ENCODE peak calls at places on chromosome 1, in ten cellular contexts. One of them, this sample, is unnamed.

GRCh38 chr1:110292327-110292741 is 46.8 kb upstream of the RBM15 start:
- DNase-seq in mesendoderm: no peak
- DNase-seq in EH: peak
- DNase-seq in stimulated activated CD4-positive, alpha-beta T cell treated with anti-CD3 and anti-CD28 coated beads, TNF-alpha, amount 100 ng/mL, for 1 hour: no peak
- DNase-seq in T1000: no peak
- DNase-seq in activated CD4-positive, alpha-beta T cell treated with anti-CD3 and anti-CD28 coated beads, Interleukin-2, amount 50 U/mL, for 24 hours: no peak
- DNase-seq in DND-41: no peak
- DNase-seq in HT-29: no peak
- DNase-seq in activated gamma-delta T cell treated with anti-CD3 and anti-CD28 coated beads, Interleukin-2, amount 50 U/mL, for 16 hours: no peak
- DNase-seq in stimulated activated CD8-positive, alpha-beta memory T cell treated with anti-CD3 and anti-CD28 coated beads, Interleukin-15, amount 100 ng/mL, for 24 hours: no peak
- DNase-seq in this sample: no peak

GRCh38 chr1:51936531-51936930 is 54.0 kb downstream of the RAB3B start:
- DNase-seq in mesendoderm: no peak
- DNase-seq in EH: peak
- DNase-seq in stimulated activated CD4-positive, alpha-beta T cell treated with anti-CD3 and anti-CD28 coated beads, TNF-alpha, amount 100 ng/mL, for 1 hour: no peak
- DNase-seq in T1000: no peak
- DNase-seq in activated CD4-positive, alpha-beta T cell treated with anti-CD3 and anti-CD28 coated beads, Interleukin-2, amount 50 U/mL, for 24 hours: no peak
- DNase-seq in DND-41: no peak
- DNase-seq in HT-29: no peak
- DNase-seq in activated gamma-delta T cell treated with anti-CD3 and anti-CD28 coated beads, Interleukin-2, amount 50 U/mL, for 16 hours: no peak
- DNase-seq in stimulated activated CD8-positive, alpha-beta memory T cell treated with anti-CD3 and anti-CD28 coated beads, Interleukin-15, amount 100 ng/mL, for 24 hours: no peak
- DNase-seq in this sample: no peak

GRCh38 chr1:162680419-162681126 is 48.3 kb downstream of the DDR2 start:
- DNase-seq in mesendoderm: peak
- DNase-seq in EH: peak
- DNase-seq in stimulated activated CD4-positive, alpha-beta T cell treated with anti-CD3 and anti-CD28 coated beads, TNF-alpha, amount 100 ng/mL, for 1 hour: no peak
- DNase-seq in T1000: no peak
- DNase-seq in activated CD4-positive, alpha-beta T cell treated with anti-CD3 and anti-CD28 coated beads, Interleukin-2, amount 50 U/mL, for 24 hours: no peak
- DNase-seq in DND-41: no peak
- DNase-seq in HT-29: no peak
- DNase-seq in activated gamma-delta T cell treated with anti-CD3 and anti-CD28 coated beads, Interleukin-2, amount 50 U/mL, for 16 hours: no peak
- DNase-seq in stimulated activated CD8-positive, alpha-beta memory T cell treated with anti-CD3 and anti-CD28 coated beads, Interleukin-15, amount 100 ng/mL, for 24 hours: no peak
- DNase-seq in this sample: no peak

GRCh38 chr1:33219886-33220661 is 36.2 kb upstream of the ZNF362 start:
- DNase-seq in mesendoderm: peak
- DNase-seq in EH: peak
- DNase-seq in stimulated activated CD4-positive, alpha-beta T cell treated with anti-CD3 and anti-CD28 coated beads, TNF-alpha, amount 100 ng/mL, for 1 hour: no peak
- DNase-seq in T1000: peak
- DNase-seq in activated CD4-positive, alpha-beta T cell treated with anti-CD3 and anti-CD28 coated beads, Interleukin-2, amount 50 U/mL, for 24 hours: no peak
- DNase-seq in DND-41: no peak
- DNase-seq in HT-29: no peak
- DNase-seq in activated gamma-delta T cell treated with anti-CD3 and anti-CD28 coated beads, Interleukin-2, amount 50 U/mL, for 16 hours: no peak
- DNase-seq in stimulated activated CD8-positive, alpha-beta memory T cell treated with anti-CD3 and anti-CD28 coated beads, Interleukin-15, amount 100 ng/mL, for 24 hours: no peak
- DNase-seq in this sample: no peak

GRCh38 chr1:116580446-116581322 is 9.9 kb upstream of the CD58 start:
- DNase-seq in mesendoderm: no peak
- DNase-seq in EH: peak
- DNase-seq in stimulated activated CD4-positive, alpha-beta T cell treated with anti-CD3 and anti-CD28 coated beads, TNF-alpha, amount 100 ng/mL, for 1 hour: no peak
- DNase-seq in T1000: no peak
- DNase-seq in activated CD4-positive, alpha-beta T cell treated with anti-CD3 and anti-CD28 coated beads, Interleukin-2, amount 50 U/mL, for 24 hours: no peak
- DNase-seq in DND-41: peak
- DNase-seq in HT-29: no peak
- DNase-seq in activated gamma-delta T cell treated with anti-CD3 and anti-CD28 coated beads, Interleukin-2, amount 50 U/mL, for 16 hours: no peak
- DNase-seq in stimulated activated CD8-positive, alpha-beta memory T cell treated with anti-CD3 and anti-CD28 coated beads, Interleukin-15, amount 100 ng/mL, for 24 hours: no peak
- DNase-seq in this sample: no peak

GRCh38 chr1:220313576-220313975 is 41.3 kb upstream of the RAB3GAP2 start:
- DNase-seq in mesendoderm: peak
- DNase-seq in EH: no peak
- DNase-seq in stimulated activated CD4-positive, alpha-beta T cell treated with anti-CD3 and anti-CD28 coated beads, TNF-alpha, amount 100 ng/mL, for 1 hour: no peak
- DNase-seq in T1000: no peak
- DNase-seq in activated CD4-positive, alpha-beta T cell treated with anti-CD3 and anti-CD28 coated beads, Interleukin-2, amount 50 U/mL, for 24 hours: no peak
- DNase-seq in DND-41: no peak
- DNase-seq in HT-29: no peak
- DNase-seq in activated gamma-delta T cell treated with anti-CD3 and anti-CD28 coated beads, Interleukin-2, amount 50 U/mL, for 16 hours: no peak
- DNase-seq in stimulated activated CD8-positive, alpha-beta memory T cell treated with anti-CD3 and anti-CD28 coated beads, Interleukin-15, amount 100 ng/mL, for 24 hours: no peak
- DNase-seq in this sample: no peak

GRCh38 chr1:212871976-212872375 is 13.9 kb downstream of the FLVCR1 start:
- DNase-seq in mesendoderm: no peak
- DNase-seq in EH: no peak
- DNase-seq in stimulated activated CD4-positive, alpha-beta T cell treated with anti-CD3 and anti-CD28 coated beads, TNF-alpha, amount 100 ng/mL, for 1 hour: no peak
- DNase-seq in T1000: no peak
- DNase-seq in activated CD4-positive, alpha-beta T cell treated with anti-CD3 and anti-CD28 coated beads, Interleukin-2, amount 50 U/mL, for 24 hours: no peak
- DNase-seq in DND-41: no peak
- DNase-seq in HT-29: no peak
- DNase-seq in activated gamma-delta T cell treated with anti-CD3 and anti-CD28 coated beads, Interleukin-2, amount 50 U/mL, for 16 hours: no peak
- DNase-seq in stimulated activated CD8-positive, alpha-beta memory T cell treated with anti-CD3 and anti-CD28 coated beads, Interleukin-15, amount 100 ng/mL, for 24 hours: no peak
- DNase-seq in this sample: no peak

GRCh38 chr1:94614168-94614815 is 72.7 kb upstream of the F3 start:
- DNase-seq in mesendoderm: no peak
- DNase-seq in EH: no peak
- DNase-seq in stimulated activated CD4-positive, alpha-beta T cell treated with anti-CD3 and anti-CD28 coated beads, TNF-alpha, amount 100 ng/mL, for 1 hour: no peak
- DNase-seq in T1000: no peak
- DNase-seq in activated CD4-positive, alpha-beta T cell treated with anti-CD3 and anti-CD28 coated beads, Interleukin-2, amount 50 U/mL, for 24 hours: no peak
- DNase-seq in DND-41: no peak
- DNase-seq in HT-29: no peak
- DNase-seq in activated gamma-delta T cell treated with anti-CD3 and anti-CD28 coated beads, Interleukin-2, amount 50 U/mL, for 16 hours: no peak
- DNase-seq in stimulated activated CD8-positive, alpha-beta memory T cell treated with anti-CD3 and anti-CD28 coated beads, Interleukin-15, amount 100 ng/mL, for 24 hours: no peak
- DNase-seq in this sample: no peak

GRCh38 chr1:187281085-187281484 is 452.3 kb downstream of the PLA2G4A start:
- DNase-seq in mesendoderm: no peak
- DNase-seq in EH: no peak
- DNase-seq in stimulated activated CD4-positive, alpha-beta T cell treated with anti-CD3 and anti-CD28 coated beads, TNF-alpha, amount 100 ng/mL, for 1 hour: no peak
- DNase-seq in T1000: no peak
- DNase-seq in activated CD4-positive, alpha-beta T cell treated with anti-CD3 and anti-CD28 coated beads, Interleukin-2, amount 50 U/mL, for 24 hours: no peak
- DNase-seq in DND-41: no peak
- DNase-seq in HT-29: no peak
- DNase-seq in activated gamma-delta T cell treated with anti-CD3 and anti-CD28 coated beads, Interleukin-2, amount 50 U/mL, for 16 hours: no peak
- DNase-seq in stimulated activated CD8-positive, alpha-beta memory T cell treated with anti-CD3 and anti-CD28 coated beads, Interleukin-15, amount 100 ng/mL, for 24 hours: no peak
- DNase-seq in this sample: no peak

GRCh38 chr1:58727363-58727762 is 27.5 kb upstream of the MYSM1 start:
- DNase-seq in mesendoderm: peak
- DNase-seq in EH: peak
- DNase-seq in stimulated activated CD4-positive, alpha-beta T cell treated with anti-CD3 and anti-CD28 coated beads, TNF-alpha, amount 100 ng/mL, for 1 hour: no peak
- DNase-seq in T1000: peak
- DNase-seq in activated CD4-positive, alpha-beta T cell treated with anti-CD3 and anti-CD28 coated beads, Interleukin-2, amount 50 U/mL, for 24 hours: no peak
- DNase-seq in DND-41: no peak
- DNase-seq in HT-29: no peak
- DNase-seq in activated gamma-delta T cell treated with anti-CD3 and anti-CD28 coated beads, Interleukin-2, amount 50 U/mL, for 16 hours: no peak
- DNase-seq in stimulated activated CD8-positive, alpha-beta memory T cell treated with anti-CD3 and anti-CD28 coated beads, Interleukin-15, amount 100 ng/mL, for 24 hours: no peak
- DNase-seq in this sample: no peak

GRCh38 chr1:222909586-222909985 is 94.7 kb downstream of the DISP1 start:
- DNase-seq in mesendoderm: peak
- DNase-seq in EH: peak
- DNase-seq in stimulated activated CD4-positive, alpha-beta T cell treated with anti-CD3 and anti-CD28 coated beads, TNF-alpha, amount 100 ng/mL, for 1 hour: no peak
- DNase-seq in T1000: no peak
- DNase-seq in activated CD4-positive, alpha-beta T cell treated with anti-CD3 and anti-CD28 coated beads, Interleukin-2, amount 50 U/mL, for 24 hours: no peak
- DNase-seq in DND-41: no peak
- DNase-seq in HT-29: no peak
- DNase-seq in activated gamma-delta T cell treated with anti-CD3 and anti-CD28 coated beads, Interleukin-2, amount 50 U/mL, for 16 hours: no peak
- DNase-seq in stimulated activated CD8-positive, alpha-beta memory T cell treated with anti-CD3 and anti-CD28 coated beads, Interleukin-15, amount 100 ng/mL, for 24 hours: no peak
- DNase-seq in this sample: peak

GRCh38 chr1:29549001-29549400 is 312.7 kb downstream of the PTPRU start:
- DNase-seq in mesendoderm: no peak
- DNase-seq in EH: no peak
- DNase-seq in stimulated activated CD4-positive, alpha-beta T cell treated with anti-CD3 and anti-CD28 coated beads, TNF-alpha, amount 100 ng/mL, for 1 hour: no peak
- DNase-seq in T1000: no peak
- DNase-seq in activated CD4-positive, alpha-beta T cell treated with anti-CD3 and anti-CD28 coated beads, Interleukin-2, amount 50 U/mL, for 24 hours: no peak
- DNase-seq in DND-41: no peak
- DNase-seq in HT-29: no peak
- DNase-seq in activated gamma-delta T cell treated with anti-CD3 and anti-CD28 coated beads, Interleukin-2, amount 50 U/mL, for 16 hours: no peak
- DNase-seq in stimulated activated CD8-positive, alpha-beta memory T cell treated with anti-CD3 and anti-CD28 coated beads, Interleukin-15, amount 100 ng/mL, for 24 hours: no peak
- DNase-seq in this sample: no peak

GRCh38 chr1:187999973-188000372 is 1171.2 kb downstream of the PLA2G4A start:
- DNase-seq in mesendoderm: peak
- DNase-seq in EH: no peak
- DNase-seq in stimulated activated CD4-positive, alpha-beta T cell treated with anti-CD3 and anti-CD28 coated beads, TNF-alpha, amount 100 ng/mL, for 1 hour: no peak
- DNase-seq in T1000: no peak
- DNase-seq in activated CD4-positive, alpha-beta T cell treated with anti-CD3 and anti-CD28 coated beads, Interleukin-2, amount 50 U/mL, for 24 hours: no peak
- DNase-seq in DND-41: no peak
- DNase-seq in HT-29: peak
- DNase-seq in activated gamma-delta T cell treated with anti-CD3 and anti-CD28 coated beads, Interleukin-2, amount 50 U/mL, for 16 hours: no peak
- DNase-seq in stimulated activated CD8-positive, alpha-beta memory T cell treated with anti-CD3 and anti-CD28 coated beads, Interleukin-15, amount 100 ng/mL, for 24 hours: no peak
- DNase-seq in this sample: no peak

GRCh38 chr1:84427520-84428188 is 29.4 kb downstream of the DNASE2B start:
- DNase-seq in mesendoderm: no peak
- DNase-seq in EH: no peak
- DNase-seq in stimulated activated CD4-positive, alpha-beta T cell treated with anti-CD3 and anti-CD28 coated beads, TNF-alpha, amount 100 ng/mL, for 1 hour: no peak
- DNase-seq in T1000: no peak
- DNase-seq in activated CD4-positive, alpha-beta T cell treated with anti-CD3 and anti-CD28 coated beads, Interleukin-2, amount 50 U/mL, for 24 hours: no peak
- DNase-seq in DND-41: no peak
- DNase-seq in HT-29: no peak
- DNase-seq in activated gamma-delta T cell treated with anti-CD3 and anti-CD28 coated beads, Interleukin-2, amount 50 U/mL, for 16 hours: no peak
- DNase-seq in stimulated activated CD8-positive, alpha-beta memory T cell treated with anti-CD3 and anti-CD28 coated beads, Interleukin-15, amount 100 ng/mL, for 24 hours: no peak
- DNase-seq in this sample: no peak

GRCh38 chr1:195897072-195897471 is 711.2 kb downstream of the KCNT2 start:
- DNase-seq in mesendoderm: peak
- DNase-seq in EH: no peak
- DNase-seq in stimulated activated CD4-positive, alpha-beta T cell treated with anti-CD3 and anti-CD28 coated beads, TNF-alpha, amount 100 ng/mL, for 1 hour: no peak
- DNase-seq in T1000: no peak
- DNase-seq in activated CD4-positive, alpha-beta T cell treated with anti-CD3 and anti-CD28 coated beads, Interleukin-2, amount 50 U/mL, for 24 hours: no peak
- DNase-seq in DND-41: no peak
- DNase-seq in HT-29: peak
- DNase-seq in activated gamma-delta T cell treated with anti-CD3 and anti-CD28 coated beads, Interleukin-2, amount 50 U/mL, for 16 hours: no peak
- DNase-seq in stimulated activated CD8-positive, alpha-beta memory T cell treated with anti-CD3 and anti-CD28 coated beads, Interleukin-15, amount 100 ng/mL, for 24 hours: no peak
- DNase-seq in this sample: no peak

GRCh38 chr1:171803461-171804022 is 22.1 kb downstream of the METTL13 start:
- DNase-seq in mesendoderm: no peak
- DNase-seq in EH: no peak
- DNase-seq in stimulated activated CD4-positive, alpha-beta T cell treated with anti-CD3 and anti-CD28 coated beads, TNF-alpha, amount 100 ng/mL, for 1 hour: no peak
- DNase-seq in T1000: no peak
- DNase-seq in activated CD4-positive, alpha-beta T cell treated with anti-CD3 and anti-CD28 coated beads, Interleukin-2, amount 50 U/mL, for 24 hours: no peak
- DNase-seq in DND-41: no peak
- DNase-seq in HT-29: no peak
- DNase-seq in activated gamma-delta T cell treated with anti-CD3 and anti-CD28 coated beads, Interleukin-2, amount 50 U/mL, for 16 hours: no peak
- DNase-seq in stimulated activated CD8-positive, alpha-beta memory T cell treated with anti-CD3 and anti-CD28 coated beads, Interleukin-15, amount 100 ng/mL, for 24 hours: no peak
- DNase-seq in this sample: no peak

GRCh38 chr1:110686188-110686587 is 11.4 kb upstream of the KCNA3 start:
- DNase-seq in mesendoderm: no peak
- DNase-seq in EH: no peak
- DNase-seq in stimulated activated CD4-positive, alpha-beta T cell treated with anti-CD3 and anti-CD28 coated beads, TNF-alpha, amount 100 ng/mL, for 1 hour: no peak
- DNase-seq in T1000: no peak
- DNase-seq in activated CD4-positive, alpha-beta T cell treated with anti-CD3 and anti-CD28 coated beads, Interleukin-2, amount 50 U/mL, for 24 hours: no peak
- DNase-seq in DND-41: no peak
- DNase-seq in HT-29: no peak
- DNase-seq in activated gamma-delta T cell treated with anti-CD3 and anti-CD28 coated beads, Interleukin-2, amount 50 U/mL, for 16 hours: no peak
- DNase-seq in stimulated activated CD8-positive, alpha-beta memory T cell treated with anti-CD3 and anti-CD28 coated beads, Interleukin-15, amount 100 ng/mL, for 24 hours: no peak
- DNase-seq in this sample: no peak

GRCh38 chr1:16920951-16921350 is 780 bp upstream of the CROCC start:
- DNase-seq in mesendoderm: no peak
- DNase-seq in EH: no peak
- DNase-seq in stimulated activated CD4-positive, alpha-beta T cell treated with anti-CD3 and anti-CD28 coated beads, TNF-alpha, amount 100 ng/mL, for 1 hour: no peak
- DNase-seq in T1000: no peak
- DNase-seq in activated CD4-positive, alpha-beta T cell treated with anti-CD3 and anti-CD28 coated beads, Interleukin-2, amount 50 U/mL, for 24 hours: no peak
- DNase-seq in DND-41: no peak
- DNase-seq in HT-29: no peak
- DNase-seq in activated gamma-delta T cell treated with anti-CD3 and anti-CD28 coated beads, Interleukin-2, amount 50 U/mL, for 16 hours: no peak
- DNase-seq in stimulated activated CD8-positive, alpha-beta memory T cell treated with anti-CD3 and anti-CD28 coated beads, Interleukin-15, amount 100 ng/mL, for 24 hours: no peak
- DNase-seq in this sample: no peak

GRCh38 chr1:153032677-153033308 is 1.8 kb downstream of the SPRR1B start:
- DNase-seq in mesendoderm: peak
- DNase-seq in EH: peak
- DNase-seq in stimulated activated CD4-positive, alpha-beta T cell treated with anti-CD3 and anti-CD28 coated beads, TNF-alpha, amount 100 ng/mL, for 1 hour: no peak
- DNase-seq in T1000: no peak
- DNase-seq in activated CD4-positive, alpha-beta T cell treated with anti-CD3 and anti-CD28 coated beads, Interleukin-2, amount 50 U/mL, for 24 hours: no peak
- DNase-seq in DND-41: no peak
- DNase-seq in HT-29: peak
- DNase-seq in activated gamma-delta T cell treated with anti-CD3 and anti-CD28 coated beads, Interleukin-2, amount 50 U/mL, for 16 hours: no peak
- DNase-seq in stimulated activated CD8-positive, alpha-beta memory T cell treated with anti-CD3 and anti-CD28 coated beads, Interleukin-15, amount 100 ng/mL, for 24 hours: no peak
- DNase-seq in this sample: no peak

GRCh38 chr1:54863267-54863665 is 23.7 kb downstream of the DHCR24 start:
- DNase-seq in mesendoderm: no peak
- DNase-seq in EH: no peak
- DNase-seq in stimulated activated CD4-positive, alpha-beta T cell treated with anti-CD3 and anti-CD28 coated beads, TNF-alpha, amount 100 ng/mL, for 1 hour: no peak
- DNase-seq in T1000: no peak
- DNase-seq in activated CD4-positive, alpha-beta T cell treated with anti-CD3 and anti-CD28 coated beads, Interleukin-2, amount 50 U/mL, for 24 hours: no peak
- DNase-seq in DND-41: no peak
- DNase-seq in HT-29: no peak
- DNase-seq in activated gamma-delta T cell treated with anti-CD3 and anti-CD28 coated beads, Interleukin-2, amount 50 U/mL, for 16 hours: no peak
- DNase-seq in stimulated activated CD8-positive, alpha-beta memory T cell treated with anti-CD3 and anti-CD28 coated beads, Interleukin-15, amount 100 ng/mL, for 24 hours: no peak
- DNase-seq in this sample: no peak

GRCh38 chr1:204147392-204148097 is 4.3 kb downstream of the ETNK2 start:
- DNase-seq in mesendoderm: peak
- DNase-seq in EH: no peak
- DNase-seq in stimulated activated CD4-positive, alpha-beta T cell treated with anti-CD3 and anti-CD28 coated beads, TNF-alpha, amount 100 ng/mL, for 1 hour: no peak
- DNase-seq in T1000: no peak
- DNase-seq in activated CD4-positive, alpha-beta T cell treated with anti-CD3 and anti-CD28 coated beads, Interleukin-2, amount 50 U/mL, for 24 hours: no peak
- DNase-seq in DND-41: no peak
- DNase-seq in HT-29: no peak
- DNase-seq in activated gamma-delta T cell treated with anti-CD3 and anti-CD28 coated beads, Interleukin-2, amount 50 U/mL, for 16 hours: no peak
- DNase-seq in stimulated activated CD8-positive, alpha-beta memory T cell treated with anti-CD3 and anti-CD28 coated beads, Interleukin-15, amount 100 ng/mL, for 24 hours: no peak
- DNase-seq in this sample: no peak

This sample was measured in upper lobe of left lung.